ENCODE peak calls at places on chromosomes 16 and 17, in five cellular contexts. O is endodermal cell; L is CD4-positive, alpha-beta T cell; R is mesothelial cell of epicardium; Y is A172. H is an unnamed sample.

GRCh38 chr17:5870231-5870953 is 199.8 kb upstream of the WSCD1 start:
- DNase-seq in O (no peak), L (no peak), R (no peak), Y (peak; percentile 33), H (no peak)

GRCh38 chr17:63557416-63557815 is 7.1 kb downstream of the DCAF7 start:
- DNase-seq in O (no peak), L (no peak), R (no peak), Y (no peak), H (no peak)

GRCh38 chr16:86951831-86952598 is 365.2 kb downstream of the C16orf95 start:
- DNase-seq in O (no peak), L (no peak), R (no peak), Y (peak; percentile 100), H (no peak)

GRCh38 chr17:41984454-41984853 is 17.9 kb downstream of the CNP start:
- DNase-seq in O (no peak), L (no peak), R (no peak), Y (no peak), H (no peak)

GRCh38 chr17:6162216-6162615 is 92.0 kb downstream of the WSCD1 start:
- DNase-seq in O (peak; percentile 75), L (no peak), R (no peak), Y (no peak), H (no peak)

GRCh38 chr17:68445671-68446070 is 11.6 kb downstream of the WIPI1 start:
- DNase-seq in O (no peak), L (no peak), R (no peak), Y (no peak), H (no peak)

GRCh38 chr16:12027091-12027490 is 50.6 kb downstream of the SNX29 start:
- DNase-seq in O (peak; percentile 75), L (no peak), R (no peak), Y (peak; percentile 49), H (no peak)

GRCh38 chr17:8726477-8726876 is 18.2 kb downstream of the CCDC42 start:
- DNase-seq in O (no peak), L (no peak), R (no peak), Y (no peak), H (no peak)

GRCh38 chr17:17420561-17421269 is 56.1 kb upstream of the MED9 start:
- DNase-seq in O (no peak), L (no peak), R (no peak), Y (no peak), H (peak; percentile 36)

GRCh38 chr16:87828071-87828971 is 41.0 kb downstream of the SLC7A5 start:
- DNase-seq in O (no peak), L (no peak), R (no peak), Y (no peak), H (no peak)

GRCh38 chr16:19330801-19331484 is 45.4 kb downstream of the CLEC19A start:
- DNase-seq in O (no peak), L (no peak), R (no peak), Y (peak; percentile 84), H (no peak)

GRCh38 chr17:4576729-4577322 is 7.5 kb upstream of the SMTNL2 start:
- DNase-seq in O (peak; percentile 90), L (no peak), R (no peak), Y (no peak), H (no peak)

GRCh38 chr17:48997827-48998556 is 807 bp downstream of the IGF2BP1 start:
- DNase-seq in O (peak; percentile 77), L (no peak), R (peak; percentile 61), Y (peak; percentile 50), H (no peak)

GRCh38 chr17:69047368-69048263 is 13.1 kb downstream of the ABCA9 start:
- DNase-seq in O (peak; percentile 80), L (no peak), R (no peak), Y (peak; percentile 80), H (no peak)

GRCh38 chr17:7997186-7997585 is 5.2 kb upstream of the GUCY2D start:
- DNase-seq in O (peak; percentile 90), L (no peak), R (no peak), Y (peak; percentile 64), H (no peak)

GRCh38 chr16:80122155-80122554 is 418.6 kb upstream of the DYNLRB2 start:
- DNase-seq in O (no peak), L (no peak), R (no peak), Y (no peak), H (no peak)

GRCh38 chr16:1743376-1744337 is 27.7 kb downstream of the NME3 start:
- DNase-seq in O (no peak), L (no peak), R (no peak), Y (peak; percentile 55), H (no peak)

GRCh38 chr17:7035591-7036368 is at the start of gene SLC16A13:
- DNase-seq in O (peak; percentile 99), L (peak; percentile 97), R (peak; percentile 92), Y (peak; percentile 99), H (peak; percentile 98)

GRCh38 chr16:89593841-89594240 is 18.3 kb downstream of the CPNE7 start:
- DNase-seq in O (no peak), L (peak; percentile 40), R (no peak), Y (no peak), H (no peak)

GRCh38 chr16:67781548-67781921 is 24.8 kb downstream of the RANBP10 start:
- DNase-seq in O (no peak), L (no peak), R (no peak), Y (no peak), H (no peak)

GRCh38 chr17:46809110-46809571 is 9.4 kb downstream of the WNT3 start:
- DNase-seq in O (peak; percentile 91), L (no peak), R (no peak), Y (no peak), H (no peak)

GRCh38 chr16:83967838-83968482 is at the start of gene NECAB2:
- DNase-seq in O (peak; percentile 76), L (no peak), R (peak; percentile 75), Y (no peak), H (no peak)

GRCh38 chr16:27113341-27113841 is 46.7 kb downstream of the C16orf82 start:
- DNase-seq in O (no peak), L (no peak), R (peak; percentile 26), Y (no peak), H (no peak)

GRCh38 chr16:53518550-53519416 is 15.8 kb upstream of the AKTIP start:
- DNase-seq in O (no peak), L (peak; percentile 56), R (no peak), Y (peak; percentile 67), H (peak; percentile 78)